ENCODE peak calls at places on chromosomes 13 and 19, in five cellular contexts. Z, V, W, C and T are unnamed samples.

GRCh38 chr13:59834801-59835200 is 328.9 kb downstream of the DIAPH3 start:
- DNase-seq in Z (peak; percentile 41), V (no peak), W (peak; percentile 38), C (no peak), T (peak; percentile 69)

GRCh38 chr13:113759525-113760137 is 605 bp downstream of the TMEM255B start:
- DNase-seq in Z (peak; percentile 29), V (no peak), W (peak; percentile 7), C (no peak), T (peak; percentile 31)

GRCh38 chr13:40994581-40995230 is 24.4 kb downstream of the ELF1 start:
- DNase-seq in Z (peak; percentile 38), V (no peak), W (no peak), C (no peak), T (no peak)

GRCh38 chr13:44021422-44021821 is 141.7 kb downstream of the LACC1 start:
- DNase-seq in Z (no peak), V (no peak), W (no peak), C (no peak), T (no peak)

GRCh38 chr19:16637535-16637934 is 9.5 kb upstream of the MED26 start:
- DNase-seq in Z (no peak), V (no peak), W (no peak), C (no peak), T (no peak)

GRCh38 chr19:13094771-13095392 is 7.8 kb downstream of the LYL1 start:
- DNase-seq in Z (no peak), V (no peak), W (no peak), C (no peak), T (no peak)

GRCh38 chr13:36154567-36155231 is 23.5 kb upstream of the DCLK1 start:
- DNase-seq in Z (no peak), V (no peak), W (peak; percentile 51), C (no peak), T (no peak)

GRCh38 chr13:66071018-66071417 is 1159.1 kb downstream of the PCDH9 start:
- DNase-seq in Z (no peak), V (no peak), W (no peak), C (no peak), T (no peak)

GRCh38 chr19:1247747-1248453 is 483 bp upstream of the MIDN start:
- DNase-seq in Z (no peak), V (no peak), W (peak; percentile 51), C (no peak), T (peak; percentile 83)

GRCh38 chr13:113964251-113964995 is 9.5 kb downstream of the C13orf46 start:
- DNase-seq in Z (no peak), V (no peak), W (no peak), C (no peak), T (no peak)

GRCh38 chr13:19890030-19890429 is 26.6 kb upstream of the ZMYM5 start:
- DNase-seq in Z (no peak), V (no peak), W (no peak), C (no peak), T (no peak)

GRCh38 chr19:41521860-41522555 is 54.0 kb upstream of the CEACAM21 start:
- DNase-seq in Z (no peak), V (no peak), W (no peak), C (no peak), T (no peak)

GRCh38 chr13:98796191-98796590 is 43.7 kb upstream of the SLC15A1 start:
- DNase-seq in Z (no peak), V (no peak), W (no peak), C (no peak), T (no peak)

GRCh38 chr19:31378404-31378803 is 29.2 kb upstream of the TSHZ3 start:
- DNase-seq in Z (peak; percentile 75), V (no peak), W (peak; percentile 78), C (peak; percentile 84), T (peak; percentile 96)

GRCh38 chr19:52336117-52336811 is at the start of gene ZNF610:
- DNase-seq in Z (peak; percentile 55), V (no peak), W (peak; percentile 92), C (peak; percentile 69), T (peak; percentile 81)

GRCh38 chr19:16216744-16217670 is 19.3 kb downstream of the AP1M1 start:
- DNase-seq in Z (no peak), V (no peak), W (no peak), C (no peak), T (no peak)

GRCh38 chr13:21069561-21070004 is 8.2 kb upstream of the LATS2 start:
- DNase-seq in Z (peak; percentile 85), V (peak; percentile 44), W (peak; percentile 97), C (peak; percentile 88), T (peak; percentile 99)

GRCh38 chr19:43739836-43740235 is 14.9 kb downstream of the SMG9 start:
- DNase-seq in Z (peak; percentile 46), V (no peak), W (no peak), C (no peak), T (no peak)

GRCh38 chr19:8240274-8241229 is 31.4 kb downstream of the CERS4 start:
- DNase-seq in Z (peak; percentile 87), V (no peak), W (peak; percentile 97), C (peak; percentile 91), T (peak; percentile 94)

GRCh38 chr13:114148521-114148855 is 16.1 kb upstream of the RASA3 start:
- DNase-seq in Z (no peak), V (no peak), W (no peak), C (no peak), T (no peak)

GRCh38 chr13:73416093-73416492 is 357.3 kb downstream of the KLF5 start:
- DNase-seq in Z (no peak), V (no peak), W (peak; percentile 5), C (no peak), T (no peak)

GRCh38 chr19:1837625-1838105 is 10.6 kb downstream of the REXO1 start:
- DNase-seq in Z (no peak), V (no peak), W (peak; percentile 33), C (no peak), T (peak; percentile 27)

GRCh38 chr13:31436478-31436877 is 236.7 kb downstream of the B3GLCT start:
- DNase-seq in Z (no peak), V (no peak), W (peak; percentile 36), C (no peak), T (no peak)

GRCh38 chr19:15137777-15138176 is 30.6 kb downstream of the SYDE1 start:
- DNase-seq in Z (no peak), V (no peak), W (no peak), C (no peak), T (no peak)

GRCh38 chr19:28523619-28524018 is 689.3 kb downstream of the UQCRFS1 start:
- DNase-seq in Z (no peak), V (no peak), W (no peak), C (no peak), T (no peak)

GRCh38 chr19:53007200-53008054 is 6.3 kb upstream of the ERVV-1 start:
- DNase-seq in Z (no peak), V (no peak), W (no peak), C (no peak), T (no peak)

GRCh38 chr13:55440465-55441085 is 1700.1 kb upstream of the PRR20A start:
- DNase-seq in Z (no peak), V (no peak), W (no peak), C (no peak), T (no peak)
- H3K4me3 ChIP-seq in Z (no peak overlapping the region), V (no peak overlapping the region), W (no peak overlapping the region), C (no peak overlapping the region), T (no peak overlapping the region)

DNA sequence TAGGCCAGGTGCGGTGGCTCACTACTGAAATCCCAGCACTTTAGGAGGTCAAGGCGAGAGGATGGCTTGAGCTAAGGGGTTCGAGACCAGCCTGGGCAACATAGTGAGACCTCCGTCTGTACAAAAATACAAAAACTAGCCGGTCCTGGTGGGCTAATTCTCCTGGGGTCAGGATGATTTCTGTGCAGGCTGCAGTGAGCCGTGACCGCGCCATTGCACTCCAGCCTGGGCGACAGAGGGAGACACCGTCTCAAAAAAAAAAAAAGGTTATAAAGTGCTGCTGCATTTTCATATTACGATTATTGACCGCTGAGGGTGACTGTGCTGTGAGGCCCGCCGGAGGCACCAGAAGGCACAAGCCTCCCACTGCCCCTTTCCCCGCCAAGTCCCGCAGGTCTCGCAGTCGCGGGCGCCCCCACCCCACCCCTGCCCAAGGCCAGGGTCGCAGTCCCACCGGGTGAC is 477 bp upstream of the PLEKHF1 start:
- DNase-seq in Z (no peak), V (no peak), W (no peak), C (no peak), T (no peak)
- H3K4me3 ChIP-seq in Z (peak overlapping the region; percentile 79), V (peak overlapping the region; percentile 90), W (peak overlapping the region; percentile 81), C (peak overlapping the region; percentile 81), T (peak overlapping the region; percentile 56)

GRCh38 chr19:35996777-35997176 is 1.8 kb downstream of the SDHAF1 start:
- DNase-seq in Z (no peak), V (no peak), W (no peak), C (no peak), T (no peak)
- H3K4me3 ChIP-seq in Z (no peak overlapping the region), V (no peak overlapping the region), W (no peak overlapping the region), C (no peak overlapping the region), T (no peak overlapping the region)

DNA sequence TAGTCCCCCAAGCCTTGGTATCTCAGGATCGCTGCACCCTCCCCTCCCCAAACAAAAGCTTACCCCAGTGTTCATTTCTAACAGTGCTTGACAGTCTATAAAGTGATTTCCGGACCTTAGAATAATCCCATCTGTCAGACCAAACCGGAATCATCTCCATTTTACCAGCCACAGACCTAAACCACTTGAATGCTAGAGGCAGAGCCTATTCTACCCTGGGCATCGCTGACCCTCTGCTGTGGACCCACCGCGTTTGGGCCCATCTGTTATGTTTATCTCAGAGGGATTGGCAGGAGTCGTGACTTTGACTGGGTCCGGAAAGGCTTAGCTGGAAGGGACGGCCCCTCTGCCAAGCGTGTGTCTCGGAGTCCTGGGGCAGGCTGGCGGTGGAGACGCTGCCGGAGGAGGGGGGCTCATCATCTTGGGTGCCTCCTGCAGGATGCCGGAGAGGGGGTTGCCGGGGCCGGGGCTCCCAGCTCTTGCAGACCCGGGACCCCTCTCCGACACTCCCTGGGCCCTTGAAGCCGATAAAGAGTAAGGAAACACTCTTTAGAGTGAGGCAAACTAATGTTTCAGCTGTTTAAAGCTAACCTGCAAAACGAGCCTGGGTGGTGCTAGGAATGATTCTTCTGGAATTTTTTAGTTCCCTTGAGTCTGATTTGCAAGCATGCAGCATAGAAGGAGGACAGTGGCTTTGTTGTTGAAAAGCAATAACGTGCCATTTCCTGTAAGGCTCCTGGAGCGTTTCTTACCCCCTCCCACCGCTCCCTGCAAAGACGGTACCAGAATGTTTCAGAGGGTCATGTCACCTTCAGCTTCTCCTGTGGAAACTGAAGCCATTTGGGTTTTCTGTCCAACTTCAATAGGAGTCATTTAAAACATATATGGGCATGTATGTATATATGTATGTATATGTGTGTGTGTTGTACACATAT is 1.3 kb downstream of the SLC25A42 start:
- DNase-seq in Z (no peak), V (no peak), W (peak; percentile 22), C (no peak), T (peak; percentile 11)
- H3K4me3 ChIP-seq in Z (peak overlapping the region; percentile 59), V (peak overlapping the region; percentile 65), W (peak overlapping the region; percentile 76), C (peak overlapping the region; percentile 84), T (peak overlapping the region; percentile 82)

GRCh38 chr19:4636761-4637160 is 2.6 kb upstream of the TNFAIP8L1 start:
- DNase-seq in Z (no peak), V (no peak), W (no peak), C (no peak), T (no peak)
- H3K4me3 ChIP-seq in Z (no peak overlapping the region), V (no peak overlapping the region), W (no peak overlapping the region), C (no peak overlapping the region), T (no peak overlapping the region)

DNA sequence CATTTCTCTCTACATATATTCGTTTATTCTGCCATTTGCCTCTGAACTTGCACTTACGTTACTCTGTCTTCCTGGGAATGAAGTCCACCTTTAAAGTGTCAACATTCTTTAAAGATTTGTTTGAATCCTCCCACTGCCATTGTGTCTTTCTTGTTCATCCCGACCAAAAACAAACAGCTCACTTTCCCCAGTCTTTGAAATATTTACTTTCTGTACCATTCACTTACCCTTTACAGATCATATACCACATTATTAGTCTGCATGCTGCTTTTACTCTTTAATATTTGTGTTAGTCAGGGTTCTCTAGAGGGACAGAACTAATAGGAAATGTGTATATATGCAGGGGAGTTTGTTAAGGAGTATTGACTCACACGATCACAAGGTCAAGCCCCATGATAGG is 176.6 kb upstream of the STARD13 start:
- DNase-seq in Z (no peak), V (no peak), W (no peak), C (no peak), T (no peak)
- H3K4me3 ChIP-seq in Z (no peak overlapping the region), V (no peak overlapping the region), W (no peak overlapping the region), C (no peak overlapping the region), T (no peak overlapping the region)